ENCODE peak calls at places on chromosomes 12 and 14, in five cellular contexts. One of them, this sample, is unnamed.

GRCh38 chr12:47808574-47809380 is 10.9 kb downstream of the HDAC7 start:
- DNase-seq in stomach: no peak
- DNase-seq in sigmoid colon: no peak
- DNase-seq in uterus: no peak
- DNase-seq in body of pancreas: no peak
- DNase-seq in this sample: peak

GRCh38 chr12:122937622-122938091 is 28.6 kb downstream of the ABCB9 start:
- DNase-seq in uterus: no peak
- DNase-seq in body of pancreas: no peak
- DNase-seq in sigmoid colon: no peak
- DNase-seq in stomach: no peak
- DNase-seq in this sample: peak

GRCh38 chr12:90854136-90854689 is 100.8 kb downstream of the CCER1 start:
- DNase-seq in uterus: no peak
- DNase-seq in sigmoid colon: no peak
- DNase-seq in stomach: no peak
- DNase-seq in body of pancreas: no peak
- DNase-seq in this sample: peak

GRCh38 chr14:94101748-94102147 is 8.8 kb upstream of the IFI27 start:
- DNase-seq in stomach: no peak
- DNase-seq in body of pancreas: no peak
- DNase-seq in sigmoid colon: no peak
- DNase-seq in uterus: no peak
- DNase-seq in this sample: no peak

GRCh38 chr12:115096673-115097349 is 412.8 kb upstream of the TBX3 start:
- DNase-seq in stomach: no peak
- DNase-seq in body of pancreas: no peak
- DNase-seq in uterus: peak
- DNase-seq in sigmoid colon: no peak
- DNase-seq in this sample: no peak

GRCh38 chr14:75806247-75806876 is 145.3 kb downstream of the TTLL5 start:
- DNase-seq in stomach: no peak
- DNase-seq in uterus: no peak
- DNase-seq in sigmoid colon: no peak
- DNase-seq in body of pancreas: no peak
- DNase-seq in this sample: no peak

GRCh38 chr12:40668095-40668494 is 24.1 kb upstream of the CNTN1 start:
- DNase-seq in uterus: no peak
- DNase-seq in stomach: no peak
- DNase-seq in body of pancreas: no peak
- DNase-seq in sigmoid colon: no peak
- DNase-seq in this sample: no peak

GRCh38 chr14:28612414-28612813 is 154.2 kb upstream of the FOXG1 start:
- DNase-seq in body of pancreas: no peak
- DNase-seq in sigmoid colon: no peak
- DNase-seq in uterus: no peak
- DNase-seq in stomach: no peak
- DNase-seq in this sample: no peak

GRCh38 chr12:109967383-109968031 is 28.7 kb downstream of the GIT2 start:
- DNase-seq in uterus: no peak
- DNase-seq in stomach: no peak
- DNase-seq in sigmoid colon: no peak
- DNase-seq in body of pancreas: no peak
- DNase-seq in this sample: peak

GRCh38 chr14:93114713-93115068 is 1.0 kb downstream of the ITPK1 start:
- DNase-seq in sigmoid colon: no peak
- DNase-seq in stomach: peak
- DNase-seq in uterus: no peak
- DNase-seq in body of pancreas: peak
- DNase-seq in this sample: no peak

GRCh38 chr12:27998170-27999110 is 25.9 kb upstream of the PTHLH start:
- DNase-seq in stomach: no peak
- DNase-seq in uterus: no peak
- DNase-seq in sigmoid colon: no peak
- DNase-seq in body of pancreas: no peak
- DNase-seq in this sample: no peak

GRCh38 chr12:19799216-19799615 is 359.9 kb downstream of the AEBP2 start:
- DNase-seq in sigmoid colon: no peak
- DNase-seq in uterus: no peak
- DNase-seq in body of pancreas: no peak
- DNase-seq in stomach: no peak
- DNase-seq in this sample: no peak

GRCh38 chr12:82425241-82425640 is 66.9 kb downstream of the METTL25 start:
- DNase-seq in uterus: no peak
- DNase-seq in sigmoid colon: no peak
- DNase-seq in body of pancreas: no peak
- DNase-seq in stomach: no peak
- DNase-seq in this sample: no peak

GRCh38 chr12:105764216-105764835 is 374.4 kb downstream of the NUAK1 start:
- DNase-seq in body of pancreas: no peak
- DNase-seq in sigmoid colon: no peak
- DNase-seq in stomach: no peak
- DNase-seq in uterus: no peak
- DNase-seq in this sample: no peak

GRCh38 chr14:75877292-75877691 is 104.5 kb downstream of the TGFB3 start:
- DNase-seq in sigmoid colon: no peak
- DNase-seq in body of pancreas: peak
- DNase-seq in uterus: no peak
- DNase-seq in stomach: no peak
- DNase-seq in this sample: no peak

GRCh38 chr12:101287357-101287756 is 7.5 kb downstream of the UTP20 start:
- DNase-seq in stomach: no peak
- DNase-seq in sigmoid colon: no peak
- DNase-seq in body of pancreas: no peak
- DNase-seq in uterus: no peak
- DNase-seq in this sample: no peak

GRCh38 chr12:27142102-27142721 is 59.8 kb upstream of the C12orf71 start:
- DNase-seq in sigmoid colon: peak
- DNase-seq in uterus: peak
- DNase-seq in stomach: peak
- DNase-seq in body of pancreas: peak
- DNase-seq in this sample: peak

GRCh38 chr14:67396381-67396965 is 15.5 kb downstream of the PLEK2 start:
- DNase-seq in stomach: no peak
- DNase-seq in sigmoid colon: no peak
- DNase-seq in uterus: no peak
- DNase-seq in body of pancreas: no peak
- DNase-seq in this sample: no peak

GRCh38 chr12:108468149-108468968 is 46.7 kb upstream of the FICD start:
- DNase-seq in uterus: no peak
- DNase-seq in stomach: no peak
- DNase-seq in body of pancreas: no peak
- DNase-seq in sigmoid colon: no peak
- DNase-seq in this sample: peak

GRCh38 chr14:69612014-69612758 is 790 bp downstream of the SUSD6 start:
- DNase-seq in body of pancreas: peak
- DNase-seq in stomach: no peak
- DNase-seq in sigmoid colon: no peak
- DNase-seq in uterus: peak
- DNase-seq in this sample: peak

GRCh38 chr12:15782667-15783066 is 6.5 kb downstream of the EPS8 start:
- DNase-seq in uterus: no peak
- DNase-seq in body of pancreas: no peak
- DNase-seq in stomach: no peak
- DNase-seq in sigmoid colon: no peak
- DNase-seq in this sample: no peak

GRCh38 chr14:65866906-65867305 is 454.4 kb downstream of the FUT8 start:
- DNase-seq in stomach: no peak
- DNase-seq in sigmoid colon: no peak
- DNase-seq in uterus: no peak
- DNase-seq in body of pancreas: no peak
- DNase-seq in this sample: no peak

DNA sequence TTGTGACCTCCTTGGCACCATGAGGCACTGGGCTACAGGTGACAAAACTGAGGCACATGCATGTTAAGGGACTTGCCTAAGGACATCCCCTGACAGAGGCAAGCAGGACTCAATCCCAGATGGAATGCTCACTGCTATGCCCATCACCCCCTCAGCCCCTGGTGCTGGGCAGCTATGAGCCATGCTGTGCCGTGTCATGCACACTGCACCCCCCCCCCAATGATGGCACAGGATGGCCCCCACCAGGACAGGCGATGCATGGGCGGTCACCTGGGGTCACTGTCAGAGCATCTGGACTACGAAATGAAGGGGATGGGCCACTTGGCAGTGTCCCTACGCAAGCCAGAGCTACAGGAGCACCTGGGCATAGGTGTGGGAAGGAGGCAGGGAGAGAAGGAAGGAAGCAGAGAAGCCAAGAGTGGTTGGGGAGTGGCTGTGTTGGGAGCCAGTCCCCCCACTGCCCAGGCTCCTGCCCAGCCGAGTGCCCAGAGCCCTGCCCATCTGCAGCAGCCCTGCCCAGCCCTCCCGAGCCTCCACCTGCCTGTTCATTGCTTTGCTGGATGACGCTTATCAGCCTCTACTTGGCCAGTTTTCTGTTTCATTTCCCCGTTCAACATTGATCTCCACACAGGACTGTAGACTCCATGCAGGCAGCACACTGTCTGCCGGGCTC is 84.9 kb upstream of the DIO3 start:
- DNase-seq in uterus: no peak
- DNase-seq in body of pancreas: peak
- DNase-seq in sigmoid colon: peak
- DNase-seq in stomach: peak
- DNase-seq in this sample: no peak
- TF ChIP-seq POLR2A in uterus: no peak
- TF ChIP-seq POLR2A in body of pancreas: no peak
- TF ChIP-seq POLR2A in sigmoid colon: no peak
- TF ChIP-seq POLR2A in stomach: no peak
- TF ChIP-seq POLR2A in this sample: no peak

GRCh38 chr14:49634547-49635334 is at the start of gene DNAAF2:
- DNase-seq in stomach: peak
- DNase-seq in uterus: peak
- DNase-seq in sigmoid colon: peak
- DNase-seq in body of pancreas: peak
- DNase-seq in this sample: peak
- TF ChIP-seq POLR2A in stomach: no peak
- TF ChIP-seq POLR2A in uterus: no peak
- TF ChIP-seq POLR2A in sigmoid colon: no peak
- TF ChIP-seq POLR2A in body of pancreas: peak
- TF ChIP-seq POLR2A in this sample: peak

GRCh38 chr14:52950898-52951729 is at the start of gene FERMT2:
- DNase-seq in body of pancreas: peak
- DNase-seq in sigmoid colon: peak
- DNase-seq in stomach: peak
- DNase-seq in uterus: peak
- DNase-seq in this sample: peak
- TF ChIP-seq POLR2A in body of pancreas: peak
- TF ChIP-seq POLR2A in sigmoid colon: peak
- TF ChIP-seq POLR2A in stomach: no peak
- TF ChIP-seq POLR2A in uterus: peak
- TF ChIP-seq POLR2A in this sample: no peak

GRCh38 chr12:132337557-132337956 is 8.2 kb upstream of the GALNT9 start:
- DNase-seq in body of pancreas: no peak
- DNase-seq in sigmoid colon: no peak
- DNase-seq in stomach: no peak
- DNase-seq in uterus: no peak
- DNase-seq in this sample: no peak
- TF ChIP-seq POLR2A in body of pancreas: no peak
- TF ChIP-seq POLR2A in sigmoid colon: no peak
- TF ChIP-seq POLR2A in stomach: no peak
- TF ChIP-seq POLR2A in uterus: no peak
- TF ChIP-seq POLR2A in this sample: no peak

GRCh38 chr14:103207404-103208072 is 84.3 kb downstream of the TNFAIP2 start:
- DNase-seq in stomach: peak
- DNase-seq in body of pancreas: no peak
- DNase-seq in sigmoid colon: peak
- DNase-seq in uterus: peak
- DNase-seq in this sample: no peak
- TF ChIP-seq POLR2A in stomach: no peak
- TF ChIP-seq POLR2A in body of pancreas: no peak
- TF ChIP-seq POLR2A in sigmoid colon: no peak
- TF ChIP-seq POLR2A in uterus: peak
- TF ChIP-seq POLR2A in this sample: no peak

GRCh38 chr12:116639765-116640164 is 80.6 kb downstream of the MAP1LC3B2 start:
- DNase-seq in sigmoid colon: no peak
- DNase-seq in body of pancreas: no peak
- DNase-seq in stomach: no peak
- DNase-seq in uterus: no peak
- DNase-seq in this sample: peak
- TF ChIP-seq POLR2A in sigmoid colon: no peak
- TF ChIP-seq POLR2A in body of pancreas: no peak
- TF ChIP-seq POLR2A in stomach: no peak
- TF ChIP-seq POLR2A in uterus: no peak
- TF ChIP-seq POLR2A in this sample: no peak

GRCh38 chr14:99968931-99969330 is 96.3 kb upstream of the EVL start:
- DNase-seq in sigmoid colon: no peak
- DNase-seq in stomach: no peak
- DNase-seq in uterus: no peak
- DNase-seq in body of pancreas: no peak
- DNase-seq in this sample: no peak

GRCh38 chr14:99971929-99972747 is 93.1 kb upstream of the EVL start:
- DNase-seq in stomach: no peak
- DNase-seq in sigmoid colon: no peak
- DNase-seq in body of pancreas: peak
- DNase-seq in uterus: no peak
- DNase-seq in this sample: peak

GRCh38 chr14:99972748-99973466 is 92.3 kb upstream of the EVL start:
- DNase-seq in uterus: no peak
- DNase-seq in sigmoid colon: no peak
- DNase-seq in stomach: no peak
- DNase-seq in body of pancreas: no peak
- DNase-seq in this sample: peak

GRCh38 chr14:99969673-99970322 is 95.4 kb upstream of the EVL start:
- DNase-seq in stomach: no peak
- DNase-seq in body of pancreas: no peak
- DNase-seq in sigmoid colon: no peak
- DNase-seq in uterus: no peak
- DNase-seq in this sample: no peak

GRCh38 chr14:99971087-99971928 is 93.9 kb upstream of the EVL start:
- DNase-seq in body of pancreas: peak
- DNase-seq in stomach: peak
- DNase-seq in sigmoid colon: peak
- DNase-seq in uterus: peak
- DNase-seq in this sample: peak
- TF ChIP-seq POLR2A in body of pancreas: peak
- TF ChIP-seq POLR2A in stomach: no peak
- TF ChIP-seq POLR2A in sigmoid colon: no peak
- TF ChIP-seq POLR2A in uterus: peak
- TF ChIP-seq POLR2A in this sample: peak

This sample was measured in NB4.